ENCODE peak calls at places on chromosomes 16 and 17, in nine cellular contexts. One of them, this sample, is unnamed.

GRCh38 chr16:15644306-15644961 is 1.5 kb upstream of the MARF1 start:
- DNase-seq in heart left ventricle: no peak
- DNase-seq in tibial nerve: no peak
- DNase-seq in esophagus squamous epithelium: no peak
- DNase-seq in adrenal gland: no peak
- DNase-seq in transverse colon: peak; percentile 38
- DNase-seq in HCT116: peak; percentile 62
- DNase-seq in A549: peak; percentile 54
- DNase-seq in lower leg skin: no peak
- DNase-seq in this sample: no peak

GRCh38 chr17:61670691-61671090 is 79.7 kb upstream of the NACA2 start:
- DNase-seq in lower leg skin: no peak
- DNase-seq in A549: no peak
- DNase-seq in heart left ventricle: no peak
- DNase-seq in esophagus squamous epithelium: no peak
- DNase-seq in tibial nerve: no peak
- DNase-seq in adrenal gland: no peak
- DNase-seq in HCT116: no peak
- DNase-seq in transverse colon: no peak
- DNase-seq in this sample: no peak

GRCh38 chr17:59651346-59651745 is 31.7 kb downstream of the CLTC start:
- DNase-seq in esophagus squamous epithelium: no peak
- DNase-seq in transverse colon: no peak
- DNase-seq in A549: no peak
- DNase-seq in tibial nerve: no peak
- DNase-seq in heart left ventricle: no peak
- DNase-seq in HCT116: no peak
- DNase-seq in lower leg skin: no peak
- DNase-seq in adrenal gland: no peak
- DNase-seq in this sample: no peak

GRCh38 chr16:27193300-27193990 is 9.9 kb upstream of the KDM8 start:
- DNase-seq in heart left ventricle: no peak
- DNase-seq in tibial nerve: no peak
- DNase-seq in esophagus squamous epithelium: no peak
- DNase-seq in HCT116: no peak
- DNase-seq in lower leg skin: no peak
- DNase-seq in adrenal gland: no peak
- DNase-seq in transverse colon: no peak
- DNase-seq in A549: no peak
- DNase-seq in this sample: no peak

GRCh38 chr16:85613609-85614337 is 651 bp downstream of the GSE1 start:
- DNase-seq in adrenal gland: no peak
- DNase-seq in A549: peak; percentile 58
- DNase-seq in lower leg skin: peak; percentile 94
- DNase-seq in tibial nerve: peak; percentile 49
- DNase-seq in heart left ventricle: peak; percentile 84
- DNase-seq in esophagus squamous epithelium: no peak
- DNase-seq in HCT116: no peak
- DNase-seq in transverse colon: peak; percentile 66
- DNase-seq in this sample: peak; percentile 84

GRCh38 chr17:80082403-80083135 is 18.8 kb upstream of the GAA start:
- DNase-seq in esophagus squamous epithelium: no peak
- DNase-seq in lower leg skin: peak; percentile 91
- DNase-seq in adrenal gland: peak; percentile 75
- DNase-seq in A549: peak; percentile 81
- DNase-seq in HCT116: peak; percentile 75
- DNase-seq in heart left ventricle: peak; percentile 50
- DNase-seq in transverse colon: peak; percentile 57
- DNase-seq in tibial nerve: peak; percentile 85
- DNase-seq in this sample: no peak

GRCh38 chr16:5228369-5228768 is 130.8 kb upstream of the EEF2KMT start:
- DNase-seq in A549: no peak
- DNase-seq in heart left ventricle: no peak
- DNase-seq in lower leg skin: no peak
- DNase-seq in HCT116: no peak
- DNase-seq in adrenal gland: no peak
- DNase-seq in esophagus squamous epithelium: no peak
- DNase-seq in transverse colon: no peak
- DNase-seq in tibial nerve: no peak
- DNase-seq in this sample: no peak

GRCh38 chr16:24890746-24891145 is 45.0 kb downstream of the SLC5A11 start:
- DNase-seq in esophagus squamous epithelium: no peak
- DNase-seq in HCT116: no peak
- DNase-seq in adrenal gland: no peak
- DNase-seq in transverse colon: no peak
- DNase-seq in lower leg skin: no peak
- DNase-seq in tibial nerve: no peak
- DNase-seq in heart left ventricle: no peak
- DNase-seq in A549: no peak
- DNase-seq in this sample: peak; percentile 59

GRCh38 chr16:12498077-12498476 is 305.6 kb downstream of the CPPED1 start:
- DNase-seq in esophagus squamous epithelium: no peak
- DNase-seq in lower leg skin: no peak
- DNase-seq in heart left ventricle: no peak
- DNase-seq in A549: no peak
- DNase-seq in HCT116: no peak
- DNase-seq in adrenal gland: no peak
- DNase-seq in transverse colon: no peak
- DNase-seq in tibial nerve: no peak
- DNase-seq in this sample: no peak

GRCh38 chr17:82942166-82943130 is 102.6 kb upstream of the ZNF750 start:
- DNase-seq in heart left ventricle: peak; percentile 9
- DNase-seq in adrenal gland: no peak
- DNase-seq in esophagus squamous epithelium: no peak
- DNase-seq in HCT116: no peak
- DNase-seq in transverse colon: peak; percentile 5
- DNase-seq in lower leg skin: peak; percentile 71
- DNase-seq in A549: no peak
- DNase-seq in tibial nerve: no peak
- DNase-seq in this sample: no peak

GRCh38 chr17:40727447-40728231 is 24.1 kb upstream of the KRT24 start:
- DNase-seq in adrenal gland: no peak
- DNase-seq in A549: no peak
- DNase-seq in lower leg skin: no peak
- DNase-seq in transverse colon: no peak
- DNase-seq in esophagus squamous epithelium: no peak
- DNase-seq in tibial nerve: peak; percentile 47
- DNase-seq in heart left ventricle: no peak
- DNase-seq in HCT116: no peak
- DNase-seq in this sample: no peak

GRCh38 chr17:79844869-79845600 is 5.8 kb upstream of the CBX4 start:
- DNase-seq in HCT116: no peak
- DNase-seq in A549: peak; percentile 58
- DNase-seq in tibial nerve: no peak
- DNase-seq in adrenal gland: no peak
- DNase-seq in lower leg skin: peak; percentile 90
- DNase-seq in esophagus squamous epithelium: no peak
- DNase-seq in heart left ventricle: peak; percentile 63
- DNase-seq in transverse colon: peak; percentile 68
- DNase-seq in this sample: no peak

GRCh38 chr16:19406891-19407491 is 10.7 kb upstream of the TMC5 start:
- DNase-seq in lower leg skin: no peak
- DNase-seq in esophagus squamous epithelium: no peak
- DNase-seq in heart left ventricle: no peak
- DNase-seq in HCT116: no peak
- DNase-seq in tibial nerve: no peak
- DNase-seq in adrenal gland: no peak
- DNase-seq in transverse colon: no peak
- DNase-seq in A549: no peak
- DNase-seq in this sample: no peak

GRCh38 chr16:77869997-77870813 is 81.8 kb downstream of the VAT1L start:
- DNase-seq in adrenal gland: peak; percentile 65
- DNase-seq in esophagus squamous epithelium: no peak
- DNase-seq in lower leg skin: peak; percentile 58
- DNase-seq in HCT116: no peak
- DNase-seq in A549: no peak
- DNase-seq in heart left ventricle: no peak
- DNase-seq in tibial nerve: no peak
- DNase-seq in transverse colon: peak; percentile 45
- DNase-seq in this sample: no peak

GRCh38 chr17:17900615-17901520 is 64.1 kb upstream of the SREBF1 start:
- DNase-seq in transverse colon: peak; percentile 72
- DNase-seq in lower leg skin: peak; percentile 96
- DNase-seq in esophagus squamous epithelium: no peak
- DNase-seq in A549: peak; percentile 85
- DNase-seq in tibial nerve: peak; percentile 94
- DNase-seq in HCT116: peak; percentile 78
- DNase-seq in heart left ventricle: peak; percentile 87
- DNase-seq in adrenal gland: peak; percentile 94
- DNase-seq in this sample: peak; percentile 92

GRCh38 chr16:69463876-69464275 is 39.5 kb downstream of the CYB5B start:
- DNase-seq in HCT116: no peak
- DNase-seq in transverse colon: no peak
- DNase-seq in adrenal gland: no peak
- DNase-seq in heart left ventricle: no peak
- DNase-seq in A549: no peak
- DNase-seq in lower leg skin: no peak
- DNase-seq in esophagus squamous epithelium: no peak
- DNase-seq in tibial nerve: no peak
- DNase-seq in this sample: no peak

GRCh38 chr16:4442371-4442770 is 16.7 kb downstream of the DNAJA3 start:
- DNase-seq in lower leg skin: no peak
- DNase-seq in A549: no peak
- DNase-seq in transverse colon: no peak
- DNase-seq in tibial nerve: no peak
- DNase-seq in heart left ventricle: no peak
- DNase-seq in esophagus squamous epithelium: no peak
- DNase-seq in adrenal gland: no peak
- DNase-seq in HCT116: no peak
- DNase-seq in this sample: no peak

GRCh38 chr17:63039899-63040602 is 74.0 kb downstream of the TANC2 start:
- DNase-seq in HCT116: peak; percentile 37
- DNase-seq in transverse colon: no peak
- DNase-seq in tibial nerve: no peak
- DNase-seq in lower leg skin: no peak
- DNase-seq in A549: peak; percentile 68
- DNase-seq in heart left ventricle: no peak
- DNase-seq in esophagus squamous epithelium: no peak
- DNase-seq in adrenal gland: no peak
- DNase-seq in this sample: no peak

GRCh38 chr17:4584125-4584834 is at the start of gene SMTNL2:
- DNase-seq in lower leg skin: no peak
- DNase-seq in HCT116: no peak
- DNase-seq in adrenal gland: no peak
- DNase-seq in heart left ventricle: no peak
- DNase-seq in tibial nerve: no peak
- DNase-seq in esophagus squamous epithelium: no peak
- DNase-seq in transverse colon: no peak
- DNase-seq in A549: no peak
- DNase-seq in this sample: no peak
- TF ChIP-seq POLR2A in lower leg skin: no peak
- TF ChIP-seq POLR2A in HCT116: no peak
- TF ChIP-seq POLR2A in adrenal gland: no peak
- TF ChIP-seq POLR2A in heart left ventricle: no peak
- TF ChIP-seq POLR2A in tibial nerve: no peak
- TF ChIP-seq POLR2A in esophagus squamous epithelium: no peak
- TF ChIP-seq POLR2A in transverse colon: no peak
- TF ChIP-seq POLR2A in A549: peak; percentile 24
- TF ChIP-seq POLR2A in this sample: no peak

DNA sequence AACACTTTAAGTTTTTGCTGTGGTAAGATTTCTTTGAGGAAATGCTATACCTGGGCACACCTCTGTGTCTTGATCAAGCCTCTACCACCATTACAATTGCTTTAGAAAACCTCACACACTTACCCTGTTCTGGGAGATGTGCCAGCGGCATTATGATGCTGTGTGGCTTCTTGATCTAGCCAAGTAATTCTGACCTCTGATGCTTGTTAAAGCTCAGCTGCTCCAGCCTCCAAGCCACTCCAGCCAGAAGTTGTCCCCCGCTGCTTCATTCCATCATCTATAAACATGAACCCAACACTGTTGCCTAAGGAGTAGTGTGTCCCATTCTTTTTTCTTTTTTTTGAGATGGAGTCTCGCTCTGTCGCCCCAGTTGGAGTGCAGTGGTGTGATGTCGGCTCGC is 60.1 kb downstream of the CYLD start:
- DNase-seq in A549: no peak
- DNase-seq in adrenal gland: no peak
- DNase-seq in tibial nerve: no peak
- DNase-seq in HCT116: no peak
- DNase-seq in lower leg skin: no peak
- DNase-seq in transverse colon: no peak
- DNase-seq in heart left ventricle: no peak
- DNase-seq in esophagus squamous epithelium: no peak
- DNase-seq in this sample: no peak
- TF ChIP-seq POLR2A in A549: no peak
- TF ChIP-seq POLR2A in adrenal gland: no peak
- TF ChIP-seq POLR2A in tibial nerve: no peak
- TF ChIP-seq POLR2A in HCT116: no peak
- TF ChIP-seq POLR2A in lower leg skin: no peak
- TF ChIP-seq POLR2A in transverse colon: no peak
- TF ChIP-seq POLR2A in heart left ventricle: no peak
- TF ChIP-seq POLR2A in esophagus squamous epithelium: no peak
- TF ChIP-seq POLR2A in this sample: no peak

GRCh38 chr17:1649116-1649843 is 386 bp downstream of the RILP start:
- DNase-seq in transverse colon: peak; percentile 81
- DNase-seq in lower leg skin: peak; percentile 98
- DNase-seq in adrenal gland: peak; percentile 93
- DNase-seq in A549: peak; percentile 82
- DNase-seq in tibial nerve: peak; percentile 75
- DNase-seq in HCT116: peak; percentile 28
- DNase-seq in esophagus squamous epithelium: no peak
- DNase-seq in heart left ventricle: peak; percentile 86
- DNase-seq in this sample: peak; percentile 96

GRCh38 chr17:1650731-1651558 is 1.3 kb upstream of the RILP start:
- DNase-seq in adrenal gland: peak; percentile 43
- DNase-seq in transverse colon: peak; percentile 54
- DNase-seq in tibial nerve: no peak
- DNase-seq in HCT116: no peak
- DNase-seq in A549: no peak
- DNase-seq in esophagus squamous epithelium: no peak
- DNase-seq in lower leg skin: no peak
- DNase-seq in heart left ventricle: no peak
- DNase-seq in this sample: no peak

GRCh38 chr17:1651559-1651844 is 1.8 kb upstream of the RILP start:
- DNase-seq in A549: no peak
- DNase-seq in adrenal gland: no peak
- DNase-seq in lower leg skin: no peak
- DNase-seq in HCT116: no peak
- DNase-seq in transverse colon: no peak
- DNase-seq in tibial nerve: no peak
- DNase-seq in esophagus squamous epithelium: no peak
- DNase-seq in heart left ventricle: no peak
- DNase-seq in this sample: no peak

GRCh38 chr17:1648582-1649115 is 1.0 kb downstream of the RILP start:
- DNase-seq in transverse colon: peak; percentile 96
- DNase-seq in lower leg skin: peak; percentile 98
- DNase-seq in HCT116: peak; percentile 89
- DNase-seq in tibial nerve: peak; percentile 90
- DNase-seq in adrenal gland: peak; percentile 95
- DNase-seq in A549: peak; percentile 97
- DNase-seq in esophagus squamous epithelium: no peak
- DNase-seq in heart left ventricle: peak; percentile 95
- DNase-seq in this sample: peak; percentile 95

GRCh38 chr17:1649844-1650409 is at the start of gene RILP:
- DNase-seq in A549: peak; percentile 74
- DNase-seq in esophagus squamous epithelium: no peak
- DNase-seq in adrenal gland: peak; percentile 97
- DNase-seq in lower leg skin: peak; percentile 96
- DNase-seq in tibial nerve: peak; percentile 53
- DNase-seq in HCT116: peak; percentile 24
- DNase-seq in transverse colon: peak; percentile 91
- DNase-seq in heart left ventricle: peak; percentile 87
- DNase-seq in this sample: peak; percentile 90
- TF ChIP-seq POLR2A in A549: no peak
- TF ChIP-seq POLR2A in esophagus squamous epithelium: peak; percentile 10
- TF ChIP-seq POLR2A in adrenal gland: no peak
- TF ChIP-seq POLR2A in lower leg skin: no peak
- TF ChIP-seq POLR2A in tibial nerve: no peak
- TF ChIP-seq POLR2A in HCT116: no peak
- TF ChIP-seq POLR2A in transverse colon: peak; percentile 64
- TF ChIP-seq POLR2A in heart left ventricle: no peak
- TF ChIP-seq POLR2A in this sample: no peak

GRCh38 chr17:16434662-16435061 is 19.3 kb downstream of the TRPV2 start:
- DNase-seq in heart left ventricle: no peak
- DNase-seq in tibial nerve: no peak
- DNase-seq in adrenal gland: no peak
- DNase-seq in A549: no peak
- DNase-seq in transverse colon: no peak
- DNase-seq in lower leg skin: no peak
- DNase-seq in esophagus squamous epithelium: no peak
- DNase-seq in HCT116: no peak
- DNase-seq in this sample: no peak
- TF ChIP-seq POLR2A in heart left ventricle: no peak
- TF ChIP-seq POLR2A in tibial nerve: no peak
- TF ChIP-seq POLR2A in adrenal gland: no peak
- TF ChIP-seq POLR2A in A549: no peak
- TF ChIP-seq POLR2A in transverse colon: no peak
- TF ChIP-seq POLR2A in lower leg skin: no peak
- TF ChIP-seq POLR2A in esophagus squamous epithelium: no peak
- TF ChIP-seq POLR2A in HCT116: no peak
- TF ChIP-seq POLR2A in this sample: no peak